ENCODE peak calls at places on chromosome 14, in seven cellular contexts. V is ovary, L is HCT116, D is choroid plexus epithelial cell, T is WERI-Rb-1, Q is A549, M is RWPE2. E is an unnamed sample.

GRCh38 chr14:65849558-65849957 is 437.0 kb downstream of the FUT8 start:
- DNase-seq in V (no peak), L (no peak), D (no peak), T (peak), Q (no peak), M (no peak), E (peak)

GRCh38 chr14:104517426-104517825 is 62.1 kb upstream of the C14orf180 start:
- DNase-seq in V (no peak), L (no peak), D (no peak), T (no peak), Q (peak), M (no peak), E (no peak)

GRCh38 chr14:69673099-69673498 is 61.7 kb downstream of the SUSD6 start:
- DNase-seq in V (no peak), L (no peak), D (no peak), T (no peak), Q (no peak), M (no peak), E (no peak)

GRCh38 chr14:65333926-65334687 is 78.4 kb upstream of the FUT8 start:
- DNase-seq in V (peak), L (no peak), D (peak), T (no peak), Q (no peak), M (no peak), E (no peak)

GRCh38 chr14:77458249-77458950 is 507 bp downstream of the AHSA1 start:
- DNase-seq in V (no peak), L (no peak), D (peak), T (peak), Q (peak), M (no peak), E (no peak)

GRCh38 chr14:105866841-105867321 is 340.5 kb downstream of the TMEM121 start:
- DNase-seq in V (peak), L (no peak), D (no peak), T (peak), Q (no peak), M (no peak), E (no peak)

GRCh38 chr14:100381386-100382105 is 58.4 kb downstream of the SLC25A47 start:
- DNase-seq in V (no peak), L (no peak), D (peak), T (peak), Q (no peak), M (no peak), E (no peak)

GRCh38 chr14:61033851-61034250 is 52.8 kb downstream of the SLC38A6 start:
- DNase-seq in V (no peak), L (no peak), D (peak), T (no peak), Q (no peak), M (no peak), E (no peak)

DNA sequence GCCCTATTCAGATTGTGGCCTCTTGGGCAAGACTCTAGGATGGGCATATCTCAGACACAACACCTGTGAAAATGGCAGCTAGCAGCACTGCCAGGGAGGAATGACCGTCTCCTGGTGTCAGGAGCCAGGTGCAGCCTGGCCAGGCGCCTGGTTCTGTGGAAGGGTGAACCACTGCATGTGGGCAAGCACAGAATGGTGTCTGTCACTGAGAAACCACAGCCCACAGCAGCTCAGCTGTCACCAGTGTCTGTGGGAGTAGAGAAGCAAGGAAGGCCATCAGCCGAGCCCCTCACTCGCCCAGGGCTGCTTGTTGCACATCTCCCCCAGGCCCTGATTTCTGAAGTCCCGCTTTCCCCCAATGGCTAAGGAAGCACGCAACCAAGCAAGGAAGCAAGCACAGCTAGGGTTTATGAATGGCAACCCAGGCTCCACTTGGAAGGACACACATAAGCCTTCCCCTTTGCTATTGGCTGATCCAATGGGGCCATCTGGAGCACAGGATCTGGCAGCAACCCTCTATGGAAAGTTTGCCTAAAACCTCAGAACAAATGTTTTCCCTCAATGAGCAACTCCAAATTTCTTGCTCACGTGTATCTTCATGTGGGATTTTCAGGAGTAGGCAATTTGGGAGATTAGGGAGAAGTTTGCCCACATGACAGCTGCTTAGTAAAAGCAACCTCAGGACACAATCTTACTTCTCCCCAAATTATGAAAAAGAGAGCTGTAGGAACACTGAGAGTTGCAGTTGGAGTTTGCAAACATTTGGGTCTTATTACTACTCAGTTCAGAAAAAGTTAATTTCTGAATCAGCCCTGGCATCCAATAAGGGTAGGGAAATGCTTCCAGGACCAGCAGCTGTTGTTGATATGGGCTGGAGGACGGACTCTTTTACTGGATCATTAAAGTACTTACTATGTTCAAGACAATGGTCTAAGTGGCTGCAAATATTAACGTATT is 44.7 kb downstream of the GPHB5 start:
- DNase-seq in V (no peak), L (no peak), D (no peak), T (no peak), Q (no peak), M (no peak), E (no peak)
- TF ChIP-seq CTCF in V (no peak), L (no peak), D (no peak), T (no peak), Q (no peak), M (no peak), E (no peak)

GRCh38 chr14:99075061-99075460 is 196.9 kb downstream of the BCL11B start:
- DNase-seq in V (no peak), L (no peak), D (no peak), T (no peak), Q (no peak), M (no peak), E (no peak)
- H3K4me3 ChIP-seq in V (no peak), L (no peak), D (no peak), T (no peak), Q (no peak), M (no peak), E (no peak)

GRCh38 chr14:55241673-55242072 is 29.5 kb upstream of the FBXO34 start:
- DNase-seq in V (no peak), L (no peak), D (no peak), T (peak), Q (no peak), M (no peak), E (no peak)
- TF ChIP-seq CTCF in V (no peak), L (no peak), D (no peak), T (no peak), Q (no peak), M (no peak), E (no peak)

GRCh38 chr14:23066855-23067744 is 9.8 kb upstream of the CDH24 start:
- DNase-seq in V (peak), L (no peak), D (no peak), T (no peak), Q (no peak), M (peak), E (no peak)

GRCh38 chr14:23070262-23071129 is 13.2 kb upstream of the CDH24 start:
- DNase-seq in V (no peak), L (no peak), D (no peak), T (no peak), Q (no peak), M (no peak), E (no peak)

GRCh38 chr14:23069413-23069806 is 12.1 kb upstream of the CDH24 start:
- DNase-seq in V (peak), L (no peak), D (no peak), T (no peak), Q (no peak), M (peak), E (no peak)

GRCh38 chr14:23067847-23068791 is 10.8 kb upstream of the CDH24 start:
- DNase-seq in V (peak), L (no peak), D (no peak), T (no peak), Q (no peak), M (peak), E (no peak)

DNA sequence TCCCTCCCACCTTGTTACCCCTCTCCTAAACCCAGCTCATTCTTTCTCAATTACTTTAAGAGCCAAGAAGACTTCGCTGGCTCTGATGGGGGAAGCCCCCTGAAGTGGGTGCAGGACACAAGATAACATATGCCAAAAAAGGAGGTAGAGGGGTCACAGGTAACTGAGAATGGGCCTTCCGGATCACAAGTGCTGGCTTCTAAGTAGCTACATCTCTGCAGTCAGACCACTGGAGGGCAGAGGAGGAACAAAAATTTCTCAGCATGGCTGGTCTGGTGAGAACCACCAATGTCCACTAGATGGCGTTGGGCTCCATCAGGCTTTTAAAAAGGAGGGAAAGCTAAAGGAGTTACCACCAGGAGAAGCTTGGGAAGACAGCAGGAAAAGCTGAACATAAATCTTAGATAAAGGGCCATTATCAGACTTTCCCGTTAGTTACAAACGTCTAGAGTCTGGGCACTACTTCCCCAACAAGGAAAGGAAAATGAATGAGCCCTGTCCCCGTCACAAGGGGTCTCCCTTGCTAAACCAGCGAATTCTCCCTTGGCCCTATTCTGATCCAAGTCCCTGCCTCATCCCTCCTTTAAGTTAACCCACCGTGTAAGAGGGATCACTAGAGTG is 11.6 kb upstream of the CDH24 start:
- DNase-seq in V (peak), L (peak), D (peak), T (peak), Q (peak), M (peak), E (peak)
- H3K4me3 ChIP-seq in V (no peak), L (no peak), D (peak), T (no peak), Q (no peak), M (no peak), E (peak)

GRCh38 chr14:53325176-53325806 is 172.2 kb upstream of the DDHD1 start:
- DNase-seq in V (no peak), L (no peak), D (peak), T (no peak), Q (no peak), M (no peak), E (no peak)
- TF ChIP-seq CTCF in V (peak), L (peak), D (peak), T (peak), Q (no peak), M (peak), E (peak)

GRCh38 chr14:32938719-32939253 is at the start of gene NPAS3:
- DNase-seq in V (no peak), L (no peak), D (no peak), T (no peak), Q (no peak), M (no peak), E (no peak)

GRCh38 chr14:32941668-32942065 is 3.0 kb downstream of the NPAS3 start:
- DNase-seq in V (no peak), L (no peak), D (no peak), T (no peak), Q (no peak), M (no peak), E (no peak)

GRCh38 chr14:32939254-32940065 is 781 bp downstream of the NPAS3 start:
- DNase-seq in V (peak), L (no peak), D (peak), T (peak), Q (no peak), M (no peak), E (no peak)

GRCh38 chr14:32940711-32941667 is 2.3 kb downstream of the NPAS3 start:
- DNase-seq in V (no peak), L (no peak), D (no peak), T (no peak), Q (no peak), M (no peak), E (no peak)

DNA sequence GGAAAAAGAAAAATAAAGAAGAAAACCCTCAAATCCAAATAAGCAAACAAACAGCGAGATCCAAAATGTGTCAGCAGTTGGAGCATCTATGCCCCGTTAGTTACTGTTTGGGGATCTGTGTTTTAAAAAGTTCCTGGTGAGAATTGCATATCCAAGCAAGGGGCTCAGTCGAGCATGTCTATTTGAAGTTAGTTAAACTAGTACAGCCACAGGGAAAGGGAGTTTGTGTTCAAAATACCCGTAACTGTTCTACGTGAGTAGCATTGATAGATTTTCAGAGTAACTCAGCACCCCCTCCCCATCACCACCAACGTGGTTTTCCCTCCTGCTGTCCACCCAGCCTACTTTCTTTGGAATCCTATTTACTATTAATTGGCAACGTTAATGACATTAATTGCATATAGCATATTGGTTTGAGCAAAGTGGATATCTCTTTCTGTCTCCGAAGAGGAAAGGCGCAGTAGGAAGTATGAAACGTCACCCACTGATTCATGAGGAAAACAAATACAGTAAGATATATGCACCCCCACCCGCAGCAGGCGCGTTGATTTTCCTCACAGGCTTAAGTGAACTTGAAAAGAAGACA is 1.5 kb downstream of the NPAS3 start:
- DNase-seq in V (no peak), L (no peak), D (peak), T (no peak), Q (no peak), M (no peak), E (no peak)
- H3K4me3 ChIP-seq in V (peak), L (no peak), D (peak), T (peak), Q (peak), M (peak), E (peak)

GRCh38 chr14:58307597-58308316 is 9.4 kb downstream of the ARID4A start:
- DNase-seq in V (no peak), L (no peak), D (no peak), T (no peak), Q (no peak), M (no peak), E (no peak)

GRCh38 chr14:58299665-58300202 is 1.4 kb downstream of the ARID4A start:
- DNase-seq in V (no peak), L (no peak), D (peak), T (peak), Q (no peak), M (no peak), E (no peak)

GRCh38 chr14:58301416-58301815 is 3.1 kb downstream of the ARID4A start:
- DNase-seq in V (no peak), L (no peak), D (no peak), T (no peak), Q (no peak), M (no peak), E (no peak)

GRCh38 chr14:58305730-58306129 is 7.4 kb downstream of the ARID4A start:
- DNase-seq in V (no peak), L (no peak), D (no peak), T (no peak), Q (no peak), M (no peak), E (no peak)
- TF ChIP-seq CTCF in V (no peak), L (no peak), D (no peak), T (no peak), Q (no peak), M (no peak), E (no peak)

DNA sequence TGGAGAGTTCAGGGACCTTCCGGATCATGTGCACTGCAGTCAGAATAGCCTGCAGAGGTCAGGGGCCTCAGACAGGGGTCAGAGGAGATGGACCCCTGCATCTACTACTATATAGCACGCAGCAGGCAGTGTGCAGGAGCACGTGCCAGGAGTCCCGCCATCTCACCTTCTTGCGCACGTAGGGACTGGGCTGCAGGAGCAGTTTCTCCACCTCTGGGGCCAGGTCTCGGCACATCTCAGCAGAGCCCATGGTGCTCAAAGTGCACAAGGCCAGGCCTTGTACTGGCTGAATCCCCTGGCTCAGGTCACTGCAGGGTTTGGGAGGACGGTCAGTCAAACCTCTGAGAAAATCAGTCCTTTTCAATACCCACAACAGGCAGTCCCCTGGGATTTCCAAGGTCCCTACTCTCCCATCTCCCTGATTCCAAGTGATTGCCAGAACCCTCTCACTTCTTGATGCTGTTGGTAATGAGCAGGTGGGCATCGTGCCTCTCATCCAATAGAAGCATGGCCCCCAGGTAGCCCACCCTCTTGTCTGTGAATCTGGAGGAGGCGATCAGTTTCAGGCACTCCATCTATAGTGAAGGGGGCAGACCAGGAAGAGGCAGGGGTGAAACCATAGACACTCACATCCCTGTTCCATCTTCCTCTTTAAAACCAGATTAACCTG is 1.3 kb downstream of the AP1G2 start:
- DNase-seq in V (peak), L (no peak), D (no peak), T (no peak), Q (no peak), M (no peak), E (no peak)
- H3K4me3 ChIP-seq in V (peak), L (peak), D (no peak), T (peak), Q (peak), M (peak), E (no peak)

GRCh38 chr14:74610199-74610865 is 1.7 kb downstream of the LTBP2 start:
- DNase-seq in V (no peak), L (no peak), D (no peak), T (no peak), Q (no peak), M (no peak), E (no peak)

GRCh38 chr14:74606727-74607126 is 5.3 kb downstream of the LTBP2 start:
- DNase-seq in V (no peak), L (no peak), D (no peak), T (no peak), Q (no peak), M (no peak), E (no peak)

GRCh38 chr14:74609721-74610120 is 2.3 kb downstream of the LTBP2 start:
- DNase-seq in V (no peak), L (no peak), D (peak), T (no peak), Q (peak), M (no peak), E (no peak)

GRCh38 chr14:74610866-74611671 is 968 bp downstream of the LTBP2 start:
- DNase-seq in V (peak), L (no peak), D (peak), T (no peak), Q (no peak), M (peak), E (no peak)

DNA sequence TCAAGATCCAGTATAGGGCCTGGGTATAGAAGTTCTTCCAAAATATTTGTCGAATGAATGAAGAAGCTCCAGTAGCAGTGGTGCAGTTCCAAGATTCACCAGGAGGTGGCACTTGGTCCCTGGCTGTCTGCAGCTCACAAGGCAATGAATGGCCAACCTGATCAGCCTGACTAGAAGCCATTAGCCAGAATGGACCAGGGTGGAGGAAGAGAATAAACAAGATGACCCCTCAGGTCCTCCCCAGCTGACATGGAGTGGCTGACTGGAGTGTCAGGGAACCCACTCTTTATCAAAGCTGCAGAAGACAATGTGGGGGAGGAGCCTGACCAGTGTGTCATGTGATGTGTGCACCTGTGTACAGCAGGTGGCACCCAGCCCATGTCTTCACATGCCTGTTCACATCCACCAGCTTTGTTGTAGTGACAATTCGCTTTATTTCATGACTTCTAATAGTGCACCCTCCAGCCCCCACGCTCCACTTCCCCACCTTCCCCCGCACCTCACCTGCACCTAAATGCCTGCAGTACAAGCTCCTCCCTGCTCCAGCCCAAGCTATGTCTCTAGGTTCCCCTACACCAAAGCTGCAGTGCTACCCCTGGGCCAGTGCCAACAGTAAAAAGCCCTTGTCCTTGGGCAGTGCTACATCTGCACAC is 3.0 kb downstream of the LTBP2 start:
- DNase-seq in V (peak), L (peak), D (peak), T (peak), Q (peak), M (peak), E (peak)
- TF ChIP-seq CTCF in V (peak), L (peak), D (peak), T (peak), Q (peak), M (peak), E (peak)

E was measured in retinal pigment epithelial cell.